ENCODE peak calls at places on chromosome 3, in eight cellular contexts. B, X, I, T, P, S, Y and V are unnamed samples.

GRCh38 chr3:108662141-108662738 is 72.7 kb downstream of the DZIP3 start:
- DNase-seq in B (peak), X (peak), I (peak), T (peak), P (peak), S (peak), Y (peak), V (peak)

GRCh38 chr3:171356251-171356650 is 104.0 kb downstream of the TNIK start:
- DNase-seq in B (no peak), X (no peak), I (no peak), T (no peak), P (no peak), S (no peak), Y (no peak), V (peak)

GRCh38 chr3:9214599-9214998 is 34.8 kb downstream of the SRGAP3 start:
- DNase-seq in B (no peak), X (no peak), I (peak), T (no peak), P (peak), S (no peak), Y (peak), V (peak)

GRCh38 chr3:136050250-136050649 is 84.7 kb downstream of the PPP2R3A start:
- DNase-seq in B (no peak), X (no peak), I (no peak), T (no peak), P (no peak), S (no peak), Y (no peak), V (peak)

GRCh38 chr3:186411994-186412393 is 50.0 kb upstream of the DGKG start:
- DNase-seq in B (peak), X (no peak), I (no peak), T (no peak), P (no peak), S (no peak), Y (no peak), V (no peak)

GRCh38 chr3:191356586-191357439 is 26.5 kb upstream of the UTS2B start:
- DNase-seq in B (no peak), X (no peak), I (peak), T (no peak), P (peak), S (no peak), Y (peak), V (peak)

GRCh38 chr3:133464573-133464972 is 64.7 kb downstream of the BFSP2 start:
- DNase-seq in B (no peak), X (no peak), I (peak), T (no peak), P (no peak), S (no peak), Y (peak), V (peak)

GRCh38 chr3:66592927-66593625 is 92.3 kb upstream of the LRIG1 start:
- DNase-seq in B (no peak), X (no peak), I (peak), T (no peak), P (no peak), S (no peak), Y (no peak), V (peak)

GRCh38 chr3:190608850-190609589 is 95.1 kb downstream of the IL1RAP start:
- DNase-seq in B (no peak), X (no peak), I (peak), T (no peak), P (no peak), S (no peak), Y (no peak), V (no peak)

GRCh38 chr3:101878589-101878988 is 29.3 kb downstream of the NFKBIZ start:
- DNase-seq in B (no peak), X (no peak), I (no peak), T (no peak), P (no peak), S (no peak), Y (no peak), V (no peak)

GRCh38 chr3:33035596-33035995 is 61.4 kb downstream of the GLB1 start:
- DNase-seq in B (no peak), X (no peak), I (peak), T (no peak), P (no peak), S (no peak), Y (peak), V (peak)

GRCh38 chr3:141659821-141660597 is 78.1 kb upstream of the RNF7 start:
- DNase-seq in B (peak), X (peak), I (peak), T (no peak), P (no peak), S (no peak), Y (peak), V (peak)

GRCh38 chr3:149576071-149576564 is 81.7 kb downstream of the WWTR1 start:
- DNase-seq in B (peak), X (peak), I (peak), T (no peak), P (peak), S (no peak), Y (peak), V (peak)

GRCh38 chr3:8589880-8590556 is 54.6 kb downstream of the SSUH2 start:
- DNase-seq in B (no peak), X (no peak), I (peak), T (no peak), P (peak), S (no peak), Y (peak), V (peak)

GRCh38 chr3:42120866-42121265 is 29.7 kb downstream of the TRAK1 start:
- DNase-seq in B (no peak), X (no peak), I (no peak), T (no peak), P (no peak), S (no peak), Y (no peak), V (no peak)

GRCh38 chr3:130894873-130895330 is 1.0 kb downstream of the ATP2C1 start:
- DNase-seq in B (no peak), X (no peak), I (peak), T (no peak), P (no peak), S (no peak), Y (no peak), V (peak)

GRCh38 chr3:187291001-187291511 is 481 bp downstream of the MASP1 start:
- DNase-seq in B (no peak), X (no peak), I (peak), T (no peak), P (no peak), S (no peak), Y (peak), V (peak)

GRCh38 chr3:16723994-16724393 is 118.8 kb upstream of the DAZL start:
- DNase-seq in B (no peak), X (no peak), I (no peak), T (no peak), P (no peak), S (no peak), Y (no peak), V (peak)

GRCh38 chr3:186476541-186476940 is 67.6 kb downstream of the CRYGS start:
- DNase-seq in B (no peak), X (no peak), I (no peak), T (no peak), P (no peak), S (no peak), Y (no peak), V (no peak)

GRCh38 chr3:11835028-11835639 is 11.6 kb downstream of the TAMM41 start:
- DNase-seq in B (no peak), X (no peak), I (peak), T (no peak), P (no peak), S (no peak), Y (peak), V (peak)

GRCh38 chr3:79491029-79491634 is 276.7 kb downstream of the ROBO1 start:
- DNase-seq in B (no peak), X (no peak), I (peak), T (no peak), P (no peak), S (no peak), Y (no peak), V (peak)

GRCh38 chr3:151109401-151109800 is 23.9 kb downstream of the MED12L start:
- DNase-seq in B (no peak), X (no peak), I (no peak), T (no peak), P (no peak), S (no peak), Y (no peak), V (no peak)

GRCh38 chr3:10192953-10193691 is 28.4 kb downstream of the IRAK2 start:
- DNase-seq in B (peak), X (peak), I (peak), T (peak), P (peak), S (peak), Y (peak), V (peak)

GRCh38 chr3:18241837-18242236 is 183.3 kb downstream of the SATB1 start:
- DNase-seq in B (no peak), X (no peak), I (no peak), T (no peak), P (no peak), S (no peak), Y (no peak), V (no peak)

GRCh38 chr3:851098-851790 is 241.6 kb upstream of the CNTN6 start:
- DNase-seq in B (peak), X (no peak), I (no peak), T (no peak), P (no peak), S (no peak), Y (no peak), V (no peak)

GRCh38 chr3:60046212-60046611 is 996.4 kb upstream of the CFAP20DC start:
- DNase-seq in B (no peak), X (no peak), I (no peak), T (no peak), P (no peak), S (no peak), Y (no peak), V (no peak)

GRCh38 chr3:15317164-15317477 is 15.3 kb downstream of the SH3BP5 start:
- DNase-seq in B (no peak), X (no peak), I (no peak), T (no peak), P (no peak), S (no peak), Y (peak), V (peak)

GRCh38 chr3:15051531-15051930 is 13.6 kb downstream of the MRPS25 start:
- DNase-seq in B (peak), X (peak), I (peak), T (peak), P (no peak), S (peak), Y (peak), V (no peak)

GRCh38 chr3:187777331-187778046 is 32.2 kb upstream of the BCL6 start:
- DNase-seq in B (peak), X (no peak), I (no peak), T (peak), P (no peak), S (peak), Y (peak), V (peak)

GRCh38 chr3:39910828-39911464 is 101.5 kb downstream of the MYRIP start:
- DNase-seq in B (no peak), X (no peak), I (no peak), T (no peak), P (no peak), S (no peak), Y (peak), V (peak)